ENCODE peak calls at places on chromosomes 6 and 20, in eight cellular contexts. Y is CD8-positive, alpha-beta T cell; J is IMR-90; G is esophagus squamous epithelium; B is cardiac muscle cell; H is heart right ventricle; I is right atrium auricular region; K is PC-9. Q is an unnamed sample. For H3K9me3, the result is how much of the 10 kb centered on the place peaks cover.

GRCh38 chr20:60001027-60001567 is 42.9 kb downstream of the CDH26 start:
- DNase-seq in G (no peak), K (no peak), Y (no peak), I (no peak), J (peak), H (no peak), B (no peak), Q (no peak)

GRCh38 chr20:4435210-4435609 is 286.5 kb upstream of the PRND start:
- DNase-seq in I (no peak), K (no peak), B (no peak), Y (no peak), G (no peak), H (no peak), J (peak), Q (no peak)

GRCh38 chr20:11379257-11380011 is 538.3 kb upstream of the BTBD3 start:
- DNase-seq in K (no peak), G (no peak), Y (no peak), I (no peak), J (no peak), B (peak), H (no peak), Q (no peak)

GRCh38 chr6:33818293-33818692 is 14.5 kb upstream of the MLN start:
- DNase-seq in J (no peak), K (no peak), H (no peak), Y (no peak), B (no peak), I (no peak), G (no peak), Q (no peak)

GRCh38 chr6:24692003-24692402 is 25.1 kb downstream of the ACOT13 start:
- DNase-seq in I (no peak), Y (no peak), B (no peak), H (peak), K (no peak), G (no peak), J (no peak), Q (no peak)

GRCh38 chr20:58638467-58639181 is 12.5 kb upstream of the STX16 start:
- DNase-seq in H (no peak), B (no peak), Y (no peak), K (no peak), I (no peak), G (no peak), J (no peak), Q (no peak)

GRCh38 chr6:129267028-129267427 is 384.1 kb downstream of the LAMA2 start:
- DNase-seq in G (no peak), H (no peak), I (no peak), Y (no peak), K (no peak), J (no peak), B (no peak), Q (no peak)

GRCh38 chr6:131255434-131255833 is 120.2 kb downstream of the AKAP7 start:
- DNase-seq in H (no peak), J (no peak), G (no peak), B (no peak), K (no peak), Y (no peak), I (no peak), Q (no peak)

GRCh38 chr20:62157387-62158087 is 14.0 kb downstream of the SS18L1 start:
- DNase-seq in I (no peak), J (no peak), K (no peak), G (no peak), B (no peak), H (no peak), Y (no peak), Q (no peak)

GRCh38 chr20:48015943-48016723 is 230.9 kb upstream of the SULF2 start:
- DNase-seq in Y (no peak), K (no peak), H (no peak), I (no peak), G (no peak), J (peak), B (peak), Q (no peak)

GRCh38 chr6:25311251-25311910 is 32.2 kb downstream of the CARMIL1 start:
- DNase-seq in G (no peak), J (peak), B (peak), Y (no peak), H (no peak), I (no peak), K (no peak), Q (no peak)

GRCh38 chr20:31496761-31497295 is 17.4 kb upstream of the HM13 start:
- DNase-seq in G (no peak), J (no peak), B (peak), H (peak), Y (no peak), I (peak), K (no peak), Q (no peak)

GRCh38 chr6:6915219-6915618 is 192.5 kb upstream of the RREB1 start:
- DNase-seq in B (peak), J (no peak), K (no peak), Y (no peak), I (no peak), G (no peak), H (no peak), Q (no peak)

GRCh38 chr6:104541411-104541810 is 318.3 kb downstream of the HACE1 start:
- DNase-seq in K (no peak), I (no peak), G (no peak), Y (no peak), H (no peak), B (no peak), J (no peak), Q (no peak)

GRCh38 chr6:82057846-82058554 is 189.5 kb downstream of the IBTK start:
- DNase-seq in J (peak), Y (no peak), H (no peak), I (no peak), B (peak), G (no peak), K (no peak), Q (no peak)

GRCh38 chr6:17395112-17395511 is 1.7 kb downstream of the CAP2 start:
- DNase-seq in Y (no peak), J (no peak), B (no peak), H (no peak), G (no peak), K (no peak), I (no peak), Q (no peak)

GRCh38 chr6:46170357-46171289 is at the start of gene ENPP5:
- DNase-seq in I (peak), J (no peak), K (peak), B (peak), H (peak), Y (peak), G (peak), Q (peak)

GRCh38 chr6:157531169-157531985 is 150.4 kb downstream of the ZDHHC14 start:
- DNase-seq in Y (no peak), H (no peak), I (no peak), J (no peak), G (no peak), K (no peak), B (no peak), Q (no peak)

GRCh38 chr6:27791182-27791939 is 120.8 kb downstream of the OR2B2 start:
- DNase-seq in K (peak), J (peak), B (peak), Y (no peak), I (peak), G (no peak), H (peak), Q (no peak)

GRCh38 chr20:32965581-32966373 is 38.5 kb downstream of the SUN5 start:
- DNase-seq in H (no peak), I (peak), J (no peak), Y (no peak), G (no peak), B (no peak), K (no peak), Q (no peak)

GRCh38 chr6:20366082-20366834 is 35.4 kb upstream of the E2F3 start:
- DNase-seq in H (no peak), K (no peak), J (no peak), B (no peak), I (no peak), Y (peak), G (no peak), Q (peak)

GRCh38 chr20:59585714-59586404 is 18.5 kb upstream of the PHACTR3 start:
- DNase-seq in I (no peak), H (no peak), B (no peak), G (no peak), J (no peak), Y (no peak), K (no peak), Q (no peak)

GRCh38 chr6:22899446-22899845 is 330.1 kb downstream of the HDGFL1 start:
- DNase-seq in J (no peak), H (no peak), I (no peak), K (no peak), Y (no peak), B (no peak), G (no peak), Q (no peak)

GRCh38 chr20:17495826-17496225 is 35.4 kb downstream of the BFSP1 start:
- DNase-seq in J (no peak), H (no peak), Y (no peak), K (no peak), I (no peak), B (no peak), G (no peak), Q (no peak)

GRCh38 chr6:41000248-41000647 is 38.8 kb downstream of the UNC5CL start:
- DNase-seq in I (peak), J (no peak), K (no peak), B (no peak), Y (no peak), G (no peak), H (no peak), Q (no peak)

GRCh38 chr6:143027058-143027457 is 33.6 kb upstream of the AIG1 start:
- DNase-seq in G (no peak), J (peak), H (peak), B (peak), Y (peak), I (no peak), K (no peak), Q (peak)

GRCh38 chr6:33813960-33814662 is 10.3 kb upstream of the MLN start:
- DNase-seq in Y (no peak), K (no peak), I (no peak), G (no peak), B (no peak), J (no peak), H (no peak), Q (no peak)

GRCh38 chr6:95593025-95593424 is 15.7 kb downstream of the MANEA start:
- DNase-seq in J (no peak), B (no peak), H (no peak), I (no peak), G (no peak), K (no peak), Y (no peak), Q (no peak)

GRCh38 chr20:10877345-10877744 is 203.5 kb upstream of the JAG1 start:
- DNase-seq in H (peak), J (no peak), I (peak), Y (no peak), B (peak), G (no peak), K (no peak), Q (no peak)

GRCh38 chr20:44688053-44688625 is 27.0 kb upstream of the CCN5 start:
- DNase-seq in I (no peak), K (no peak), J (no peak), B (no peak), G (no peak), Y (no peak), H (no peak), Q (no peak)

GRCh38 chr6:119929121-119929520 is 579.6 kb upstream of the MAN1A1 start:
- DNase-seq in Y (no peak), J (no peak), H (no peak), I (no peak), K (no peak), B (no peak), G (no peak), Q (no peak)

GRCh38 chr6:5855787-5856186 is 150.9 kb downstream of the NRN1 start:
- DNase-seq in I (no peak), H (no peak), G (no peak), Y (no peak), B (no peak), J (no peak), K (no peak), Q (no peak)

DNA sequence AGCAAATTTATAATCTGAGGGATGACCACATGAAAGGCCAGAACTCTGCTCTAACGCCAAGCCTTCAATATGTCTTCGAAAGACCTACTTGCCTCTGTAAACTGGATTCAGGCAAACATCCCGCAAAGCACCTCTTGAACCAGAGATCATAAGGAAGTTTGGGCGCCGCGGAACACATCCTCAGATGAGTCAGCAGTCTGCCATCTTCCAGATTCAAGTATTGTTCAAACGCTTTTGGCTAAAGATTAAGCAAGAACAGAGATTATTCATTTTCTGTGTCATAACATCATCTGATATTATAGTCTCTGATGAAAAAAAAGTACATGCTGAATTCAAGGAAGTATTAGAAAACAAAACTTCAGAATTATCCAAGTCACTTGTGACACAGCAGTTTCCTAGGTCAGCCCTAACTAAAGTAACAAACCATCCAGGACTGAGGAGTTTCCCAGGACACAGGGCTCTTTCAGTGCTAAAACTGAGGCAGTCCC is 20.8 kb downstream of the TBC1D7 start:
- DNase-seq in I (peak), H (no peak), G (no peak), K (no peak), Y (no peak), B (peak), J (peak), Q (no peak)
- H3K27ac ChIP-seq in I (peak), H (peak), G (peak), K (peak), Y (no peak), B (no peak), J (no peak), Q (no peak)

DNA sequence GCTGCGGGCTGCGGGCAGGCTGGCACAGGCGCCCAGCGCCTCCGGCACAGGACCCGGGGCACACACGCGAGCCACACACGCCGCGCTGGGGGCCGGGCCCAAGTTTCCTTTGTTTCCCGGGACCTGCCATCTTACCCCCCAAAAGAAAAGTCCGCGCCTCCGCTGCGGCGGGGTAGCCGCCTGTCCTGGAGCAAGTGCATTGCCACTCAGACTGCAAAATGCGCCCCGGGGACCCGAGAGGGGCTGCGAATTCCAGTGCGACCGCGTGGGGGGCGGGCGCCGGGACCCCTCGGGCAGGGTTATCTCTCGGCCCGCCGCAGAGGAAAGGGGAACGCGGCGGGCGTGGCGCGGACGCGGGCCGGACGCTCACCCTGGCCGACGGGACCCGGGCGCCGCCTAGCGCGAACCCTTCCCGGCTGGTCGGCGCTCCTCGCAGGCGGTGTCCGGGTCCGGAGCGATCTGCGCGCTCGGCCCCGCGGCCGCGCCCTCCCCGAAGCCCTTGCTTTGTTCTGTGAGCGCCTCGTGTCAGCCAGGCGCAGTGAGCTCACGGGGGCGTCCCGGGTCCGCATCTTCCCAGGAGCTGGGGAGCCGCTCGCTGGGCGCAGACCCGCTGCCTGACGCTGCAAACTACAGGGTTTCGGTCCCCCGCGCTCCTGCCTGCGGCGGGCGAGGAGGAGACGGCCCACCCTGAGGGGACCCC is 620 bp upstream of the CD24 start:
- DNase-seq in G (peak), J (no peak), Y (no peak), B (peak), H (peak), K (peak), I (no peak), Q (no peak)
- TF ChIP-seq CTCF in G (peak), J (peak), Y (no peak), B (no peak), H (no peak), K (peak), I (no peak), Q (no peak)

DNA sequence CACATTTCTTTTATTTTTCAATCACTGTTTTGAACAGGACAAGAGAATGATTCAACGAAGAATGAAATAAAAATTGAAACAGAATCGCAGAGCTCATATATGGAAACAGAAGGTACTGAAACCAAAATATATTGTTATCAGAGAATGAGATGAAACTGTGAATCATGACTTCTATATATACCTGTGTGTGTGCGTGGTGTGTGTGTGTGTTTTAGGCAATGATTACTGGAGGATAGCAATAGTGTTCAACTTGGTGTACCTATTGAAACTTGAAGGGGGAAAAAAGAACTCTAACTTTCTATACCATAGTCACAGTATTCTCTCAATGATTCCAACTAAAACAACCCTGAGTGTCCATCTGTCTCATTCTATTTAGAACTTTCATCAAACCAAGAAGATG is 586.6 kb downstream of the KIF16B start:
- DNase-seq in K (no peak), G (no peak), B (no peak), H (no peak), J (no peak), I (no peak), Y (no peak), Q (no peak)
- H3K9me3 ChIP-seq in K (under half), G (under half), B (under half), H (under half), J (under half), I (under half), Y (under half), Q (under half)

GRCh38 chr6:14550410-14550809 is 432.8 kb downstream of the CD83 start:
- DNase-seq in G (no peak), J (no peak), Y (no peak), H (no peak), K (no peak), I (no peak), B (no peak), Q (no peak)
- H3K27ac ChIP-seq in G (no peak), J (no peak), Y (no peak), H (no peak), K (no peak), I (peak), B (no peak), Q (no peak)

GRCh38 chr6:136526937-136527336 is 23.3 kb downstream of the MAP7 start:
- DNase-seq in J (no peak), K (no peak), Y (no peak), G (no peak), H (no peak), I (no peak), B (no peak), Q (no peak)

GRCh38 chr6:136526196-136526930 is 23.9 kb downstream of the MAP7 start:
- DNase-seq in B (peak), J (peak), I (peak), G (no peak), H (peak), Y (no peak), K (no peak), Q (peak)

GRCh38 chr6:136524936-136525413 is 25.2 kb downstream of the MAP7 start:
- DNase-seq in H (no peak), Y (no peak), K (no peak), B (no peak), J (no peak), G (no peak), I (no peak), Q (no peak)

GRCh38 chr6:136524339-136524935 is 25.8 kb downstream of the MAP7 start:
- DNase-seq in I (no peak), K (no peak), J (no peak), H (no peak), B (no peak), G (no peak), Y (no peak), Q (no peak)

DNA sequence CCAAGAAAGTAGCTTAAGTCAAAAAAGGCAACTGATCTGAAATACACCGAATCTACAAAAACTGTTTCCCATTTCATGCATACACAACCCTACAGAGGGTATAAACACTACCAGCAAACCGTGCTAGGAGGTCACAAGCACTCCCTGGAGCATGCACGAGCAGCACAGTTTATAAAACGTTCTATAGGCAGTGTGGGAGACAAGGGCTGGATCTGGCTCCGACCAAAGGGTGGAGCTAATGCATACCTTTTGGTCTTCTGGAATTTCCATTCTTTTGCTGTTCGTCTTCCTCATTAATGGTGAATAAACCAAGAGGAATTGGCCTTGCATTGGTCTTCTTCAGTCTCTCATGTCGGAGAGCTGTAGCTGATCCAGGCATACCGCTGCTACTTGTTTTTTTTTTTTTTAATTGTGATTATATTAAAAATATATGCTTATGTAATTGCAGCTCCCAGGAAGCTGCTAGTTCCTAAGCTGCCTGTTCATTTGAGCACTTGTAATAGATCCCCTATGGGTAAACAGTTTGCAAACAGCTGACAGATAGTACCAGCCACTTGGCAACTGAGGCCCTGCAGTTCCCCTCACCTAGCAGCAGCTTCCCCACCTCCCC is 24.5 kb downstream of the MAP7 start:
- DNase-seq in B (peak), Y (no peak), H (no peak), G (no peak), J (no peak), K (no peak), I (no peak), Q (no peak)
- TF ChIP-seq CTCF in B (no peak), Y (no peak), H (no peak), G (no peak), J (no peak), K (no peak), I (no peak), Q (no peak)

Q was measured in CD4-positive, alpha-beta T cell.